ENCODE peak calls at places on chromosomes 5 and 9, in six cellular contexts. One of them, this sample, is unnamed.

GRCh38 chr9:33172256-33172678 is 5.1 kb upstream of the B4GALT1 start:
- DNase-seq in cardiac muscle cell: peak
- DNase-seq in choroid plexus epithelial cell: peak
- DNase-seq in cardiac fibroblast: peak
- DNase-seq in spleen: no peak
- DNase-seq in AG09309: no peak
- DNase-seq in this sample: no peak

GRCh38 chr9:109411818-109412352 is 86.2 kb downstream of the PTPN3 start:
- DNase-seq in spleen: no peak
- DNase-seq in cardiac muscle cell: peak
- DNase-seq in AG09309: peak
- DNase-seq in cardiac fibroblast: peak
- DNase-seq in choroid plexus epithelial cell: peak
- DNase-seq in this sample: no peak

GRCh38 chr9:113940077-113940476 is 64.0 kb downstream of the ZNF618 start:
- DNase-seq in AG09309: no peak
- DNase-seq in spleen: no peak
- DNase-seq in cardiac fibroblast: no peak
- DNase-seq in cardiac muscle cell: no peak
- DNase-seq in choroid plexus epithelial cell: no peak
- DNase-seq in this sample: no peak

GRCh38 chr5:44046581-44047327 is 342.5 kb downstream of the FGF10 start:
- DNase-seq in cardiac muscle cell: no peak
- DNase-seq in cardiac fibroblast: no peak
- DNase-seq in choroid plexus epithelial cell: no peak
- DNase-seq in AG09309: no peak
- DNase-seq in spleen: no peak
- DNase-seq in this sample: no peak

GRCh38 chr5:120517607-120518252 is 53.6 kb downstream of the PRR16 start:
- DNase-seq in cardiac fibroblast: no peak
- DNase-seq in choroid plexus epithelial cell: peak
- DNase-seq in AG09309: no peak
- DNase-seq in spleen: no peak
- DNase-seq in cardiac muscle cell: no peak
- DNase-seq in this sample: no peak

GRCh38 chr5:77851229-77852067 is 75.3 kb upstream of the TBCA start:
- DNase-seq in AG09309: no peak
- DNase-seq in cardiac fibroblast: peak
- DNase-seq in cardiac muscle cell: peak
- DNase-seq in spleen: peak
- DNase-seq in choroid plexus epithelial cell: peak
- DNase-seq in this sample: peak

GRCh38 chr5:114924784-114925183 is 244.9 kb downstream of the TRIM36 start:
- DNase-seq in cardiac fibroblast: no peak
- DNase-seq in spleen: no peak
- DNase-seq in choroid plexus epithelial cell: no peak
- DNase-seq in AG09309: no peak
- DNase-seq in cardiac muscle cell: no peak
- DNase-seq in this sample: no peak

GRCh38 chr5:123673107-123673506 is 161.1 kb downstream of the CSNK1G3 start:
- DNase-seq in cardiac fibroblast: no peak
- DNase-seq in cardiac muscle cell: peak
- DNase-seq in spleen: no peak
- DNase-seq in choroid plexus epithelial cell: peak
- DNase-seq in AG09309: no peak
- DNase-seq in this sample: no peak

GRCh38 chr5:19880859-19881436 is 107.1 kb downstream of the CDH18 start:
- DNase-seq in spleen: no peak
- DNase-seq in cardiac muscle cell: no peak
- DNase-seq in AG09309: no peak
- DNase-seq in cardiac fibroblast: no peak
- DNase-seq in choroid plexus epithelial cell: no peak
- DNase-seq in this sample: no peak

GRCh38 chr5:129460121-129460950 is at the start of gene ADAMTS19:
- DNase-seq in spleen: no peak
- DNase-seq in choroid plexus epithelial cell: peak
- DNase-seq in cardiac muscle cell: peak
- DNase-seq in AG09309: no peak
- DNase-seq in cardiac fibroblast: peak
- DNase-seq in this sample: peak

GRCh38 chr9:130741024-130741305 is 47.4 kb downstream of the EXOSC2 start:
- DNase-seq in AG09309: no peak
- DNase-seq in cardiac muscle cell: no peak
- DNase-seq in spleen: no peak
- DNase-seq in cardiac fibroblast: no peak
- DNase-seq in choroid plexus epithelial cell: no peak
- DNase-seq in this sample: no peak

GRCh38 chr5:9348296-9348996 is 197.4 kb downstream of the SEMA5A start:
- DNase-seq in cardiac muscle cell: peak
- DNase-seq in cardiac fibroblast: peak
- DNase-seq in spleen: no peak
- DNase-seq in AG09309: peak
- DNase-seq in choroid plexus epithelial cell: peak
- DNase-seq in this sample: no peak

GRCh38 chr5:54616031-54616430 is 98.5 kb downstream of the SNX18 start:
- DNase-seq in cardiac fibroblast: peak
- DNase-seq in choroid plexus epithelial cell: peak
- DNase-seq in AG09309: peak
- DNase-seq in cardiac muscle cell: peak
- DNase-seq in spleen: no peak
- DNase-seq in this sample: no peak

GRCh38 chr5:144566747-144567415 is 396.2 kb downstream of the KCTD16 start:
- DNase-seq in choroid plexus epithelial cell: no peak
- DNase-seq in cardiac fibroblast: peak
- DNase-seq in cardiac muscle cell: no peak
- DNase-seq in AG09309: no peak
- DNase-seq in spleen: no peak
- DNase-seq in this sample: no peak

GRCh38 chr5:126837907-126838539 is 61.1 kb downstream of the LMNB1 start:
- DNase-seq in spleen: no peak
- DNase-seq in choroid plexus epithelial cell: peak
- DNase-seq in cardiac muscle cell: peak
- DNase-seq in cardiac fibroblast: peak
- DNase-seq in AG09309: no peak
- DNase-seq in this sample: no peak

GRCh38 chr5:67010684-67011409 is 185.8 kb downstream of the CD180 start:
- DNase-seq in cardiac fibroblast: peak
- DNase-seq in cardiac muscle cell: peak
- DNase-seq in AG09309: no peak
- DNase-seq in spleen: no peak
- DNase-seq in choroid plexus epithelial cell: no peak
- DNase-seq in this sample: no peak
- H3K4me3 ChIP-seq in cardiac fibroblast: peak
- H3K4me3 ChIP-seq in cardiac muscle cell: no peak
- H3K4me3 ChIP-seq in AG09309: peak
- H3K4me3 ChIP-seq in spleen: no peak
- H3K4me3 ChIP-seq in choroid plexus epithelial cell: no peak
- H3K4me3 ChIP-seq in this sample: no peak

DNA sequence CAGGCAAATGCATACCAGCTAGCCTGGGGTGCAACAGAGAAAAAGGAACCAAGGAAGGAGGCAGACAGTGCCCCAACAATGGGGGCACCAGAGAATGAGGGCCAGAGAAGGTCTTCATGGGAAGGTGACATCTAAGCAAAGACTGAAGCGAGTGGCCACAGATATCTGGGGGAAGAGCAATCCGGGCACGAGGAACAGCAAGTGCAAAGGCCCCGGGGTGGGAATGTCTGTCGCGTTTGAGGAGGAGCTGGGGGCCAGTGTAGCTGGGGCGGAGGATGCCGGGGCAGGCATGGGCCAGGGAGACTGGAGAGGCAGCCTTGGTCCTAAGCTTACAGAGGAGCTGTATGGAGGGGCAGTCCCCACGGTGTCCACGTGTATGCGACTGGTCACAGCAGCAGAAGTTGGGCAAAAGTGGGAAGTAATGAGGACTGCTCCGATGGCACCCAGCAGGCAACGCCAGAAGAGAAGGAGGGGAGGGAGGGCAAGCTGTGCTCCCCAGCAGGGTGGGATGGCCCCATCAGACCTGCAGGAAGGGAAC is 19.1 kb downstream of the EEIG1 start:
- DNase-seq in spleen: no peak
- DNase-seq in choroid plexus epithelial cell: no peak
- DNase-seq in AG09309: no peak
- DNase-seq in cardiac fibroblast: no peak
- DNase-seq in cardiac muscle cell: no peak
- DNase-seq in this sample: no peak
- H3K4me3 ChIP-seq in spleen: no peak
- H3K4me3 ChIP-seq in choroid plexus epithelial cell: no peak
- H3K4me3 ChIP-seq in AG09309: no peak
- H3K4me3 ChIP-seq in cardiac fibroblast: no peak
- H3K4me3 ChIP-seq in cardiac muscle cell: no peak
- H3K4me3 ChIP-seq in this sample: no peak

GRCh38 chr5:39843767-39844166 is 419.0 kb upstream of the DAB2 start:
- DNase-seq in cardiac fibroblast: no peak
- DNase-seq in cardiac muscle cell: no peak
- DNase-seq in spleen: no peak
- DNase-seq in choroid plexus epithelial cell: no peak
- DNase-seq in AG09309: no peak
- DNase-seq in this sample: no peak
- H3K4me3 ChIP-seq in cardiac fibroblast: no peak
- H3K4me3 ChIP-seq in cardiac muscle cell: no peak
- H3K4me3 ChIP-seq in spleen: no peak
- H3K4me3 ChIP-seq in choroid plexus epithelial cell: no peak
- H3K4me3 ChIP-seq in AG09309: no peak
- H3K4me3 ChIP-seq in this sample: no peak

GRCh38 chr5:1295650-1296037 is 776 bp upstream of the TERT start:
- DNase-seq in choroid plexus epithelial cell: no peak
- DNase-seq in cardiac fibroblast: no peak
- DNase-seq in spleen: peak
- DNase-seq in cardiac muscle cell: no peak
- DNase-seq in AG09309: no peak
- DNase-seq in this sample: no peak
- H3K4me3 ChIP-seq in choroid plexus epithelial cell: no peak
- H3K4me3 ChIP-seq in cardiac fibroblast: no peak
- H3K4me3 ChIP-seq in spleen: no peak
- H3K4me3 ChIP-seq in cardiac muscle cell: no peak
- H3K4me3 ChIP-seq in AG09309: no peak
- H3K4me3 ChIP-seq in this sample: no peak

DNA sequence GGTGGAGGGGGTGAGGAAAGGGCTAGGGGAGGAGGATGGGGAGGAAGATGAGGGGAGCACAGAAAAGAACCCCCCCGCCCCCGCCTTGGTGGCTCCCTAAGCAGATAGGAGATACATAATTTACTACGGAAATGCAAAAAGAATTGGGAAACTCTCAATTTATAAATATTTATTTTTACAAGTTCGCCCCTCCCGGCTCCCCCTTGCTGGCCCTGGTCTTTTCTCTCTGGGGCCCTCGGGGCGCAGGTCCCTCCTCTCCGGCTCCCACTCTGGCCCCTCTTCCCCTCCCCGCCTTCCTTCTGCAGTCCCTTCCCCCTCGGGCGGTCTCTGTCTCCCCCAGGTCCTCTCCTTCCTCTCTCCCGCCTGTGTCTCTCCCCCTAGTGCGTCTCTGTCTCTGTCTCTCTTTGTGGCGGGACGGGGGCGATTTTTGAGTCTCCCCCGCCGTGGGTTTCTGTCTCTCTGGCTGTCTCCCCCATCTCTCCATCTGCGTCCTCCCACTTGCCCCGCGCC is 173.6 kb upstream of the IER5L start:
- DNase-seq in cardiac muscle cell: peak
- DNase-seq in choroid plexus epithelial cell: no peak
- DNase-seq in cardiac fibroblast: no peak
- DNase-seq in spleen: no peak
- DNase-seq in AG09309: no peak
- DNase-seq in this sample: peak
- H3K4me3 ChIP-seq in cardiac muscle cell: peak
- H3K4me3 ChIP-seq in choroid plexus epithelial cell: peak
- H3K4me3 ChIP-seq in cardiac fibroblast: peak
- H3K4me3 ChIP-seq in spleen: peak
- H3K4me3 ChIP-seq in AG09309: peak
- H3K4me3 ChIP-seq in this sample: no peak

DNA sequence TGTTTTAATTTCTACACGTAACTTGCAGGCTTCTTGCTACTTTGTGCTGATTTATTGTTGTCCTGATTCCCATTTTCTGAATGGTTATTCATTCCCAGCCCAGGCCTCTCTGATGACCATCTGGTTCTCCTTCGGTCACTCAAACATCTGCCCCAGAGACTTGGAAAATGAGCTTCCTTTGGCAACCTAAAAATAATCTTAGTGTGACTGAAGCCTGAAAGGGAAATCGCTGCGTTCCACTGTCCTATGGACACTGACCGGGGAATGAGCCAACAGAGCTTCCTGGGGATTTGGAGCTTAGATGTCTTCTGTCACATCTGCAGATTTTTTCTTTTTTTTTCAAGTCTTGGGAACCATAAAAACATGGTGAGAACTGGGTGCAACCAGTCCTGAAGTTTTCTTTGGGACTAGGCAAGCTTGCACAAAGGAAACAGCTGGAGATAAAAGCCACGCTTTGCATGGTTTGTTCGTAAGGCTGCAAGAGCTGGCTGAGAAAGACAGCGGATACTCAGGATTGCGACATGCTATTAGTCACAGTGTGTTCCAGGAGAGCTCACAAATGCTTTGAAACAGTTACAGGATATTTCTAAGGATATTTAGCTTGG is 146.3 kb downstream of the GOLPH3 start:
- DNase-seq in cardiac muscle cell: peak
- DNase-seq in AG09309: peak
- DNase-seq in choroid plexus epithelial cell: peak
- DNase-seq in cardiac fibroblast: peak
- DNase-seq in spleen: peak
- DNase-seq in this sample: no peak
- H3K4me3 ChIP-seq in cardiac muscle cell: no peak
- H3K4me3 ChIP-seq in AG09309: no peak
- H3K4me3 ChIP-seq in choroid plexus epithelial cell: no peak
- H3K4me3 ChIP-seq in cardiac fibroblast: peak
- H3K4me3 ChIP-seq in spleen: no peak
- H3K4me3 ChIP-seq in this sample: no peak

DNA sequence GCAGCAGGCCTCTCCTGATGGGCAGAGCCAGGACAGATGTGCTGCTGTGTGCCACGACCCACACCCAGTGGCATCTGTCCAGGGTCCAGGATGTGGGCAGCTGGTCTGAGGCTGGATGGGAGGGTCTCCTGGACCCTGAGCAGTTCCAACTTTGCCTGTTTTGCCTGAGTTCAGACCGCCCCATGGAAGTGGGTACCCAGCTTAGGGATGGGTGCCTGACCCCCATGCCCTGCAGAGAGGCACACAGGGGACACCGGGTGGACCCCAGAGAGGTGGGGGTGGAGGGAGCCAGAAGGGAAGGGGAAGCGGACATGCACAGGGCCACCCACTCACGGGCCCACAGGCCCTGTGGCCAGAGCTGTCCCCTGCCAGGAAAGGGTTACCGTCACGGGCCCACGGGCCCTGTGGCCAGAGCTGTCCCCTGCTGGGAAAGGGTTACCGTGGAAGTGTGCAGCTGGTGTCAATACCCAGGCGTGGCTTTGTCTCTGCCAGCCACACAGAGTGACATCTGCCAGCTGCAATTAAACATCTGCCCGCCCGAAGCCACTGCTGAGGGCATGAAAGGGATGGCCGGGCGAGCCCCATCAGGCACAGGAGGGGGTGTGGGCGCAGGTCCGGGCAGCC is 50.0 kb downstream of the NACC2 start:
- DNase-seq in cardiac muscle cell: no peak
- DNase-seq in spleen: no peak
- DNase-seq in cardiac fibroblast: no peak
- DNase-seq in AG09309: no peak
- DNase-seq in choroid plexus epithelial cell: no peak
- DNase-seq in this sample: peak
- H3K4me3 ChIP-seq in cardiac muscle cell: no peak
- H3K4me3 ChIP-seq in spleen: no peak
- H3K4me3 ChIP-seq in cardiac fibroblast: no peak
- H3K4me3 ChIP-seq in AG09309: no peak
- H3K4me3 ChIP-seq in choroid plexus epithelial cell: no peak
- H3K4me3 ChIP-seq in this sample: no peak

GRCh38 chr5:5659066-5659465 is 236.6 kb downstream of the ICE1 start:
- DNase-seq in AG09309: no peak
- DNase-seq in choroid plexus epithelial cell: no peak
- DNase-seq in cardiac fibroblast: no peak
- DNase-seq in cardiac muscle cell: no peak
- DNase-seq in spleen: no peak
- DNase-seq in this sample: no peak

GRCh38 chr5:5658226-5658625 is 235.7 kb downstream of the ICE1 start:
- DNase-seq in cardiac muscle cell: peak
- DNase-seq in AG09309: peak
- DNase-seq in spleen: no peak
- DNase-seq in cardiac fibroblast: peak
- DNase-seq in choroid plexus epithelial cell: peak
- DNase-seq in this sample: no peak
- H3K4me3 ChIP-seq in cardiac muscle cell: no peak
- H3K4me3 ChIP-seq in AG09309: no peak
- H3K4me3 ChIP-seq in spleen: no peak
- H3K4me3 ChIP-seq in cardiac fibroblast: no peak
- H3K4me3 ChIP-seq in choroid plexus epithelial cell: no peak
- H3K4me3 ChIP-seq in this sample: no peak